ENCODE peak calls at places on chromosomes 4 and X, in nine cellular contexts. T is lower lobe of right lung; B is NCI-H510A; S is iPS-NIHi11; A is NCI-H524; P is activated T-helper 1 cell treated with anti-CD3 and anti-CD28 coated beads, Interleukin-2, amount 50 U/mL, for 16 hours; D is stimulated activated CD8-positive, alpha-beta memory T cell treated with anti-CD3 and anti-CD28 coated beads, Interleukin-2, amount 100 ng/mL, for 48 hours; Z is left ventricle myocardium superior; K is CD4-positive, alpha-beta memory T cell. F is an unnamed sample.
A peak's percentile ranks its signal among the peaks of the same experiment; 100 is the strongest.

GRCh38 chr4:48133668-48134444 is at the start of gene TXK:
- DNase-seq in T (no peak), B (no peak), S (no peak), A (no peak), P (no peak), D (no peak), Z (no peak), K (peak; percentile 39), F (no peak)

GRCh38 chr4:89492476-89493110 is 185.0 kb upstream of the GPRIN3 start:
- DNase-seq in T (no peak), B (no peak), S (no peak), A (no peak), P (no peak), D (no peak), Z (no peak), K (no peak), F (no peak)

GRCh38 chrX:38864165-38864564 is 62.9 kb downstream of the MID1IP1 start:
- DNase-seq in T (no peak), B (no peak), S (no peak), A (no peak), P (no peak), D (no peak), Z (no peak), K (no peak), F (no peak)

GRCh38 chrX:2462780-2463179 is 38.0 kb downstream of the DHRSX start:
- DNase-seq in T (no peak), B (no peak), S (no peak), A (no peak), P (no peak), D (no peak), Z (no peak), K (no peak), F (no peak)

GRCh38 chr4:112119358-112119783 is 25.9 kb upstream of the FAM241A start:
- DNase-seq in T (no peak), B (no peak), S (no peak), A (no peak), P (no peak), D (peak; percentile 1), Z (no peak), K (no peak), F (no peak)

GRCh38 chrX:7068939-7069367 is 78.6 kb upstream of the STS start:
- DNase-seq in T (no peak), B (no peak), S (peak; percentile 18), A (no peak), P (no peak), D (no peak), Z (no peak), K (peak; percentile 22), F (no peak)

GRCh38 chrX:125384843-125385242 is 65.2 kb downstream of the TEX13C start:
- DNase-seq in T (no peak), B (no peak), S (no peak), A (no peak), P (no peak), D (no peak), Z (no peak), K (no peak), F (no peak)

GRCh38 chr4:3702084-3702521 is 64.1 kb upstream of the ADRA2C start:
- DNase-seq in T (peak; percentile 18), B (no peak), S (no peak), A (no peak), P (no peak), D (no peak), Z (no peak), K (no peak), F (no peak)

GRCh38 chr4:34878961-34879360 is 1365.4 kb downstream of the ARAP2 start:
- DNase-seq in T (no peak), B (no peak), S (no peak), A (no peak), P (no peak), D (no peak), Z (no peak), K (no peak), F (no peak)

GRCh38 chr4:178196751-178197150 is 754.5 kb upstream of the AGA start:
- DNase-seq in T (no peak), B (no peak), S (peak; percentile 21), A (no peak), P (no peak), D (no peak), Z (no peak), K (no peak), F (no peak)

GRCh38 chrX:48487362-48487785 is 11.4 kb downstream of the FTSJ1 start:
- DNase-seq in T (no peak), B (no peak), S (no peak), A (no peak), P (no peak), D (no peak), Z (no peak), K (no peak), F (no peak)

GRCh38 chrX:33324099-33324498 is 112.8 kb upstream of the DMD start:
- DNase-seq in T (no peak), B (no peak), S (peak; percentile 22), A (no peak), P (no peak), D (no peak), Z (no peak), K (no peak), F (no peak)

GRCh38 chrX:113522814-113523213 is 682.2 kb upstream of the AMOT start:
- DNase-seq in T (no peak), B (no peak), S (no peak), A (no peak), P (no peak), D (no peak), Z (no peak), K (no peak), F (no peak)

GRCh38 chr4:6942238-6942800 is 32.7 kb downstream of the TBC1D14 start:
- DNase-seq in T (no peak), B (no peak), S (no peak), A (no peak), P (no peak), D (no peak), Z (no peak), K (peak; percentile 65), F (no peak)

GRCh38 chrX:69361286-69361926 is 142.7 kb upstream of the NALF2 start:
- DNase-seq in T (no peak), B (no peak), S (no peak), A (no peak), P (no peak), D (no peak), Z (peak; percentile 41), K (no peak), F (no peak)

GRCh38 chr4:10160280-10160856 is 43.8 kb upstream of the WDR1 start:
- DNase-seq in T (no peak), B (no peak), S (peak; percentile 30), A (peak; percentile 10), P (no peak), D (no peak), Z (no peak), K (peak; percentile 10), F (no peak)

GRCh38 chrX:107610667-107611066 is 17.6 kb upstream of the PRPS1 start:
- DNase-seq in T (no peak), B (no peak), S (no peak), A (no peak), P (no peak), D (no peak), Z (no peak), K (no peak), F (no peak)

GRCh38 chrX:17529349-17529748 is 154.3 kb downstream of the NHS start:
- DNase-seq in T (no peak), B (no peak), S (no peak), A (no peak), P (no peak), D (no peak), Z (no peak), K (no peak), F (no peak)

GRCh38 chr4:7423801-7424552 is 10.8 kb downstream of the PSAPL1 start:
- DNase-seq in T (peak; percentile 35), B (no peak), S (no peak), A (no peak), P (no peak), D (no peak), Z (no peak), K (no peak), F (no peak)

GRCh38 chrX:114127411-114128025 is 456.4 kb upstream of the HTR2C start:
- DNase-seq in T (no peak), B (no peak), S (no peak), A (no peak), P (no peak), D (no peak), Z (no peak), K (no peak), F (peak; percentile 17)

GRCh38 chr4:95181446-95182306 is 367.1 kb downstream of the UNC5C start:
- DNase-seq in T (no peak), B (no peak), S (peak; percentile 61), A (no peak), P (no peak), D (no peak), Z (no peak), K (peak; percentile 26), F (no peak)

GRCh38 chrX:105315301-105315700 is 94.8 kb upstream of the TEX13A start:
- DNase-seq in T (no peak), B (no peak), S (no peak), A (no peak), P (no peak), D (no peak), Z (no peak), K (no peak), F (no peak)

GRCh38 chr4:6892190-6892908 is 17.3 kb upstream of the TBC1D14 start:
- DNase-seq in T (peak; percentile 62), B (no peak), S (peak; percentile 70), A (no peak), P (no peak), D (no peak), Z (peak; percentile 57), K (peak; percentile 27), F (peak; percentile 46)